ENCODE peak calls at places on chromosomes 16 and 17, in four cellular contexts. One of them, this sample, is unnamed.

GRCh38 chr17:66964083-66964771 is at the start of gene CACNG4:
- DNase-seq in glutamatergic neuron: peak
- DNase-seq in A673: peak
- DNase-seq in heart right ventricle: no peak
- DNase-seq in this sample: peak

GRCh38 chr17:76404256-76404655 is 19.8 kb downstream of the SPHK1 start:
- DNase-seq in glutamatergic neuron: no peak
- DNase-seq in heart right ventricle: peak
- DNase-seq in A673: no peak
- DNase-seq in this sample: no peak

GRCh38 chr16:86051376-86052114 is 152.6 kb downstream of the IRF8 start:
- DNase-seq in A673: peak
- DNase-seq in glutamatergic neuron: no peak
- DNase-seq in heart right ventricle: no peak
- DNase-seq in this sample: no peak

GRCh38 chr17:36936455-36936934 is 780 bp upstream of the LHX1 start:
- DNase-seq in A673: no peak
- DNase-seq in heart right ventricle: no peak
- DNase-seq in glutamatergic neuron: peak
- DNase-seq in this sample: no peak

GRCh38 chr17:75078097-75079022 is 9.4 kb upstream of the SLC16A5 start:
- DNase-seq in A673: peak
- DNase-seq in heart right ventricle: no peak
- DNase-seq in glutamatergic neuron: no peak
- DNase-seq in this sample: no peak

GRCh38 chr17:19383681-19384470 is 3.1 kb downstream of the MFAP4 start:
- DNase-seq in glutamatergic neuron: no peak
- DNase-seq in heart right ventricle: peak
- DNase-seq in A673: no peak
- DNase-seq in this sample: no peak

GRCh38 chr16:828891-829290 is 28.4 kb upstream of the GNG13 start:
- DNase-seq in A673: no peak
- DNase-seq in glutamatergic neuron: no peak
- DNase-seq in heart right ventricle: no peak
- DNase-seq in this sample: no peak

GRCh38 chr17:82902972-82903874 is 63.4 kb upstream of the ZNF750 start:
- DNase-seq in glutamatergic neuron: no peak
- DNase-seq in heart right ventricle: no peak
- DNase-seq in A673: no peak
- DNase-seq in this sample: no peak

GRCh38 chr17:1727876-1728630 is 3.5 kb downstream of the WDR81 start:
- DNase-seq in A673: no peak
- DNase-seq in glutamatergic neuron: no peak
- DNase-seq in heart right ventricle: no peak
- DNase-seq in this sample: no peak

GRCh38 chr16:55376567-55377167 is 52.7 kb downstream of the IRX6 start:
- DNase-seq in A673: no peak
- DNase-seq in glutamatergic neuron: no peak
- DNase-seq in heart right ventricle: no peak
- DNase-seq in this sample: no peak

GRCh38 chr16:49200223-49200820 is 81.3 kb downstream of the CBLN1 start:
- DNase-seq in glutamatergic neuron: no peak
- DNase-seq in heart right ventricle: peak
- DNase-seq in A673: no peak
- DNase-seq in this sample: no peak

GRCh38 chr16:48910214-48910613 is 300.2 kb upstream of the N4BP1 start:
- DNase-seq in heart right ventricle: no peak
- DNase-seq in A673: no peak
- DNase-seq in glutamatergic neuron: no peak
- DNase-seq in this sample: no peak

DNA sequence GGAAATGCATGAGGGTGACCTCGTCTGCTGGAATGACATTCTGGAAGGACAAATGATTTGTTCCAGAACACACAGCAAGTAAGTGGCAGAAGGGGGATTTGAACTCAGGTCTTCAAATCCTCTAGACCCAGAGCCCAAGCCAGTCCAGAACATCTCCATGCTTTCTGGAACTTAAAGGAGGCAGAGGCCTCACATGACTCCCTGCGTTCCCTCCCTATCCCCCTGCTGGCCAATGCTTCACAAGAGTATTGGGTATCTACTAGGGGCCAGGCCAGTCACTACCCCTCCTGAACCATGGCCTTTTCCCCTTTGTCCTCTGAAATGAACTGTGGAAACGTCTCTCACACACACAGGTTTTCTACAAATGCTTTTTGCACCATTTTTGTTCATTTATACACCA is 7.6 kb upstream of the BEAN1 start:
- DNase-seq in heart right ventricle: no peak
- DNase-seq in glutamatergic neuron: no peak
- DNase-seq in A673: no peak
- DNase-seq in this sample: no peak
- TF ChIP-seq CTCF in heart right ventricle: no peak
- TF ChIP-seq CTCF in glutamatergic neuron: no peak
- TF ChIP-seq CTCF in A673: no peak
- TF ChIP-seq CTCF in this sample: no peak

DNA sequence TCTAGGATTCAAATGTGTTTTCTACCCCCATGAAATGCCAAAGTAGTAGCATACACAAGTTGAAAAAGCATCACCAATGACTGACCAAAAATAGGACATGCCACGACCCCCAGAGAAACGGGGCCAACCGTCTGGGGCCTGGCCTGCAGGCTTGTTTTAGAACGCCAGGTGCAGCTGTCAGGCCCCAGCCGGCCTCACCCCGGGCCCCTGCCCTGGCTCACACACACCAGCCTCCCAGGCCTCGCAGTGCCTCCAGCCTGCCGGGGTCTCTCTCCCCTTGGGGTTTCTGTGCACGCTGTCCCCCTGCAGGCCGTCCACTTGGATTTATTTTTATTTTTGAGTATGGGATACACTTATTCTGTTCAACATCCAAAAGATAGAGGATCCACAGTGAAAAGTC is 7.9 kb downstream of the KATNB1 start:
- DNase-seq in heart right ventricle: no peak
- DNase-seq in A673: no peak
- DNase-seq in glutamatergic neuron: no peak
- DNase-seq in this sample: no peak
- TF ChIP-seq CTCF in heart right ventricle: no peak
- TF ChIP-seq CTCF in A673: no peak
- TF ChIP-seq CTCF in glutamatergic neuron: peak
- TF ChIP-seq CTCF in this sample: peak

GRCh38 chr16:73031155-73031866 is 16.6 kb downstream of the ZFHX3 start:
- DNase-seq in heart right ventricle: no peak
- DNase-seq in glutamatergic neuron: no peak
- DNase-seq in A673: no peak
- DNase-seq in this sample: no peak
- TF ChIP-seq CTCF in heart right ventricle: no peak
- TF ChIP-seq CTCF in glutamatergic neuron: no peak
- TF ChIP-seq CTCF in A673: peak
- TF ChIP-seq CTCF in this sample: no peak

DNA sequence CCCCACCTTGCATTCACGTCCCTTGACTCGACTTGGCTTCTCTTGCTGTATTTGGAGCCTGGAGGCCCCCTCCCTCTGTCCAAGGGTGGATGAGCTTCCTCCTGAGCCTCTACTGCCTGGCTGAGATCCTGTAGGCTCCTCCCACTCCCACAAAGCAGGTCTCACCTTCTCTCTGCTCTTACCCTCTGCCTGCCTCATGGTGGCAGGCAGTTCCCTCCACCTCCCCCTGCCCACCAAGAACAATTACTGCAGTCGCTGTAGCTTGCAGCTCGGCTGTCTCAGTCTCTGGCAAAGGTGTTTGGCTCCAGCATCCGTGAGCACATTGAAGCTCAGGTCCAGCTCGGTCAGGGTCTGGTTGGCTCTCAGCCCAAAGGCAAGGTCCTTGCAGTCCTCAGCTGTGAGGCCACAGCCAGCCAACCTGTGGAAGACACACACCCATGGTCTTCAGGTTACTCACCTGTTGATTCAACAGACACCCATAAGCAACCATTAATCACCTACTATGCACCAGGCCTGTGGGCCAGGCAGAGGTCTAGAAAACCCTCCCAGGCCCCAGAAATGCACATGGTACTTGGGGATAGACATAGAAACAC is 42.6 kb downstream of the NLRP1 start:
- DNase-seq in glutamatergic neuron: no peak
- DNase-seq in heart right ventricle: no peak
- DNase-seq in A673: no peak
- DNase-seq in this sample: no peak
- TF ChIP-seq CTCF in glutamatergic neuron: no peak
- TF ChIP-seq CTCF in heart right ventricle: no peak
- TF ChIP-seq CTCF in A673: no peak
- TF ChIP-seq CTCF in this sample: no peak

GRCh38 chr17:3907483-3908216 is 8.6 kb downstream of the P2RX1 start:
- DNase-seq in glutamatergic neuron: no peak
- DNase-seq in heart right ventricle: no peak
- DNase-seq in A673: no peak
- DNase-seq in this sample: no peak
- TF ChIP-seq CTCF in glutamatergic neuron: no peak
- TF ChIP-seq CTCF in heart right ventricle: peak
- TF ChIP-seq CTCF in A673: no peak
- TF ChIP-seq CTCF in this sample: no peak

DNA sequence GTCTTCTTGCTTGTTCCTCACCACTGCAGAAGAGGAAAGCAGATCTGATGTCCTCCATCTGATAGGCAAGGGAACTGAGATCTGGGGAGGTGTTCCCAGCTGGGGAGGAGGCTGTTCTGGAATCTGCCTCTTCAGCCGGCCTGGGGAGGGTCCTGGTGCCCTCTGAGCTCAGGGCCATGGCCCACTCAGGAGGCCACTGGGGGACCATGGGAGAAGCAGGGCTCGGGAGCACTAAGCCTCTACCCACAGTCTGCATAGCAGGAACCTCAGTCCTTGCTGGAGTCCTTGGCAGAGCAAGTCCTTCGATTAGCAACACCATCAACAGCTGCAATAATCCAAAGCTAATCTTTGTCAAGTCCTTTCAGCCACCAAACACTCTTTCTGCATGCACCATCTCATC is 74.3 kb upstream of the DNAJA2 start:
- DNase-seq in A673: no peak
- DNase-seq in glutamatergic neuron: no peak
- DNase-seq in heart right ventricle: no peak
- DNase-seq in this sample: no peak
- TF ChIP-seq CTCF in A673: no peak
- TF ChIP-seq CTCF in glutamatergic neuron: no peak
- TF ChIP-seq CTCF in heart right ventricle: no peak
- TF ChIP-seq CTCF in this sample: no peak

This sample was measured in mesothelial cell of epicardium.